ENCODE peak calls at places on chromosomes 7 and 10, in ten cellular contexts. One of them, this sample, is unnamed.

GRCh38 chr7:50369408-50370026 is 65.0 kb downstream of the IKZF1 start:
- DNase-seq in COR-L47: peak; percentile 28
- DNase-seq in stimulated activated CD4-positive, alpha-beta T cell treated with anti-CD3 and anti-CD28 coated beads, Interleukin-4, amount 100 ng/mL, for 4 hours: no peak
- DNase-seq in NCI-H460: no peak
- DNase-seq in HEK293T: peak; percentile 31
- DNase-seq in NCI-H1105: peak; percentile 46
- DNase-seq in CMK: peak; percentile 49
- DNase-seq in stomach: no peak
- DNase-seq in fibroblast of the aortic adventitia: no peak
- DNase-seq in ovary: no peak
- DNase-seq in this sample: no peak

GRCh38 chr10:74067373-74068370 is 69.8 kb downstream of the VCL start:
- DNase-seq in NCI-H460: no peak
- DNase-seq in stimulated activated CD4-positive, alpha-beta T cell treated with anti-CD3 and anti-CD28 coated beads, Interleukin-4, amount 100 ng/mL, for 4 hours: no peak
- DNase-seq in NCI-H1105: no peak
- DNase-seq in HEK293T: no peak
- DNase-seq in ovary: no peak
- DNase-seq in COR-L47: no peak
- DNase-seq in CMK: no peak
- DNase-seq in stomach: no peak
- DNase-seq in fibroblast of the aortic adventitia: peak; percentile 78
- DNase-seq in this sample: no peak

GRCh38 chr10:70561051-70561450 is 41.5 kb downstream of the PRF1 start:
- DNase-seq in HEK293T: no peak
- DNase-seq in NCI-H1105: no peak
- DNase-seq in ovary: peak; percentile 47
- DNase-seq in fibroblast of the aortic adventitia: peak; percentile 31
- DNase-seq in COR-L47: peak; percentile 6
- DNase-seq in stimulated activated CD4-positive, alpha-beta T cell treated with anti-CD3 and anti-CD28 coated beads, Interleukin-4, amount 100 ng/mL, for 4 hours: no peak
- DNase-seq in CMK: no peak
- DNase-seq in NCI-H460: no peak
- DNase-seq in stomach: no peak
- DNase-seq in this sample: peak; percentile 56

GRCh38 chr10:79376078-79376628 is 28.9 kb downstream of the PPIF start:
- DNase-seq in NCI-H460: no peak
- DNase-seq in fibroblast of the aortic adventitia: no peak
- DNase-seq in stimulated activated CD4-positive, alpha-beta T cell treated with anti-CD3 and anti-CD28 coated beads, Interleukin-4, amount 100 ng/mL, for 4 hours: no peak
- DNase-seq in COR-L47: no peak
- DNase-seq in ovary: no peak
- DNase-seq in NCI-H1105: no peak
- DNase-seq in stomach: no peak
- DNase-seq in CMK: no peak
- DNase-seq in HEK293T: no peak
- DNase-seq in this sample: no peak

GRCh38 chr10:68106656-68107055 is 2.6 kb upstream of the MYPN start:
- DNase-seq in NCI-H460: peak; percentile 40
- DNase-seq in stimulated activated CD4-positive, alpha-beta T cell treated with anti-CD3 and anti-CD28 coated beads, Interleukin-4, amount 100 ng/mL, for 4 hours: no peak
- DNase-seq in fibroblast of the aortic adventitia: peak; percentile 60
- DNase-seq in CMK: no peak
- DNase-seq in HEK293T: no peak
- DNase-seq in COR-L47: no peak
- DNase-seq in stomach: no peak
- DNase-seq in NCI-H1105: no peak
- DNase-seq in ovary: no peak
- DNase-seq in this sample: peak; percentile 74

GRCh38 chr10:104349623-104350142 is 4.0 kb upstream of the CFAP58 start:
- DNase-seq in HEK293T: no peak
- DNase-seq in NCI-H1105: no peak
- DNase-seq in NCI-H460: no peak
- DNase-seq in ovary: no peak
- DNase-seq in CMK: no peak
- DNase-seq in stimulated activated CD4-positive, alpha-beta T cell treated with anti-CD3 and anti-CD28 coated beads, Interleukin-4, amount 100 ng/mL, for 4 hours: no peak
- DNase-seq in stomach: no peak
- DNase-seq in COR-L47: no peak
- DNase-seq in fibroblast of the aortic adventitia: peak; percentile 78
- DNase-seq in this sample: no peak

GRCh38 chr7:96991850-96992623 is 13.3 kb upstream of the DLX6 start:
- DNase-seq in stomach: no peak
- DNase-seq in NCI-H460: no peak
- DNase-seq in CMK: no peak
- DNase-seq in ovary: no peak
- DNase-seq in NCI-H1105: no peak
- DNase-seq in stimulated activated CD4-positive, alpha-beta T cell treated with anti-CD3 and anti-CD28 coated beads, Interleukin-4, amount 100 ng/mL, for 4 hours: no peak
- DNase-seq in fibroblast of the aortic adventitia: no peak
- DNase-seq in COR-L47: no peak
- DNase-seq in HEK293T: no peak
- DNase-seq in this sample: no peak

GRCh38 chr10:1737222-1738061 is at the start of gene ADARB2:
- DNase-seq in NCI-H1105: peak; percentile 68
- DNase-seq in stomach: peak; percentile 58
- DNase-seq in NCI-H460: peak; percentile 81
- DNase-seq in ovary: no peak
- DNase-seq in HEK293T: peak; percentile 44
- DNase-seq in COR-L47: peak; percentile 67
- DNase-seq in CMK: no peak
- DNase-seq in stimulated activated CD4-positive, alpha-beta T cell treated with anti-CD3 and anti-CD28 coated beads, Interleukin-4, amount 100 ng/mL, for 4 hours: peak; percentile 9
- DNase-seq in fibroblast of the aortic adventitia: no peak
- DNase-seq in this sample: no peak